ENCODE peak calls at places on chromosomes 1 and 21, in seven cellular contexts. D, R, X, I, B, S and C are unnamed samples.

GRCh38 chr1:110765640-110766335 is 91.0 kb upstream of the KCNA3 start:
- DNase-seq in D (peak), R (peak), X (peak), I (peak), B (peak), S (peak), C (peak)

GRCh38 chr1:93001893-93002292 is 40.6 kb upstream of the DIPK1A start:
- DNase-seq in D (no peak), R (no peak), X (no peak), I (no peak), B (no peak), S (no peak), C (no peak)

GRCh38 chr1:151501474-151501873 is 9.7 kb upstream of the CGN start:
- DNase-seq in D (no peak), R (no peak), X (no peak), I (no peak), B (no peak), S (no peak), C (no peak)

GRCh38 chr21:44972301-44972814 is 32.5 kb downstream of the SLX9 start:
- DNase-seq in D (no peak), R (no peak), X (no peak), I (no peak), B (no peak), S (no peak), C (no peak)

GRCh38 chr1:183841950-183842816 is 37.3 kb downstream of the RGL1 start:
- DNase-seq in D (peak), R (no peak), X (peak), I (no peak), B (peak), S (peak), C (peak)

GRCh38 chr1:211118407-211119102 is 15.4 kb downstream of the KCNH1 start:
- DNase-seq in D (no peak), R (no peak), X (peak), I (no peak), B (peak), S (no peak), C (no peak)

GRCh38 chr21:41961282-41961701 is 7.5 kb upstream of the C2CD2 start:
- DNase-seq in D (no peak), R (no peak), X (no peak), I (no peak), B (peak), S (peak), C (no peak)

GRCh38 chr1:200907611-200908097 is 13.0 kb downstream of the INAVA start:
- DNase-seq in D (no peak), R (no peak), X (no peak), I (no peak), B (peak), S (no peak), C (peak)

GRCh38 chr1:214314178-214314843 is 33.4 kb downstream of the SMYD2 start:
- DNase-seq in D (no peak), R (no peak), X (no peak), I (no peak), B (no peak), S (no peak), C (no peak)

GRCh38 chr1:213277036-213277435 is 226.0 kb downstream of the RPS6KC1 start:
- DNase-seq in D (no peak), R (no peak), X (no peak), I (no peak), B (peak), S (peak), C (no peak)

GRCh38 chr21:36965720-36966065 is 776 bp downstream of the HLCS start:
- DNase-seq in D (no peak), R (no peak), X (no peak), I (no peak), B (no peak), S (no peak), C (no peak)

GRCh38 chr1:154968731-154969130 is 1.8 kb downstream of the SHC1 start:
- DNase-seq in D (no peak), R (no peak), X (no peak), I (no peak), B (no peak), S (no peak), C (no peak)

GRCh38 chr1:184283999-184284398 is 102.8 kb upstream of the C1orf21 start:
- DNase-seq in D (peak), R (no peak), X (peak), I (no peak), B (peak), S (no peak), C (no peak)

GRCh38 chr1:206469411-206469932 is 804 bp upstream of the IKBKE start:
- DNase-seq in D (no peak), R (no peak), X (no peak), I (no peak), B (no peak), S (no peak), C (peak)

GRCh38 chr1:149979245-149979971 is 31.1 kb downstream of the OTUD7B start:
- DNase-seq in D (no peak), R (no peak), X (no peak), I (no peak), B (no peak), S (no peak), C (no peak)

GRCh38 chr1:17671314-17671705 is 83.8 kb upstream of the ACTL8 start:
- DNase-seq in D (no peak), R (no peak), X (no peak), I (no peak), B (no peak), S (no peak), C (no peak)

GRCh38 chr1:230130172-230130944 is 63.3 kb downstream of the GALNT2 start:
- DNase-seq in D (no peak), R (no peak), X (no peak), I (no peak), B (no peak), S (no peak), C (no peak)

DNA sequence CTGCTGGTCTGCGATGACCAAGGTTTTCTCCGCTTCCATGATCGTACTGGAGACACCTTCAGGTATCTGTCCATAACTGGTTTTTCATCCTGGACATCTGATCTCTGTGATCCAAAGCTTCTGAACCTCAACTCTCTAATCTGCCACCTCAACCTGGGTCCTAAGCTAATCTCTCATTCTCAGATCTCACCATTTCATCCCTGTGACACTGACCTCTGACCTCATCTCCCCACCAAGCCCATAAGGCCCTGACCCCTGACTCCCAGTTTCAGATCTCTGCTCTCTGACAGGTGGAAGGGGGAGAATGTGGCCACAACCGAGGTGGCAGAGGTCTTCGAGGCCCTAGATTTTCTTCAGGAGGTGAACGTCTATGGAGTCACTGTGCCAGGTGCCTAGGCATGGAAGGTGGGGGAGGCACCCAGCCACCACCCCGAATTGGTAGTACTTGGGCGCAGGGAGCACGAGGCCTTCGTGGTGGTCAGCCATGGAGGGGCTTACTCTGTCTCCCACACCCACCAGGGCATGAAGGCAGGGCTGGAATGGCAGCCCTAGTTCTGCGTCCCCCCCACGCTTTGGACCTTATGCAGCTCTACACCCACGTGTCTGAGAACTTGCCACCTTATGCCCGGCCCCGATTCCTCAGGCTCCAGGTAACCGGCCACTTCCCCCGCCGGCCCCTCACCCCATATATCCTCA is 3.8 kb downstream of the SLC27A3 start:
- DNase-seq in D (no peak), R (no peak), X (no peak), I (no peak), B (no peak), S (no peak), C (no peak)
- TF ChIP-seq CTCF in D (no peak), R (no peak), X (no peak), I (no peak), B (no peak), S (no peak), C (no peak)

GRCh38 chr1:180633092-180634045 is 1.5 kb downstream of the XPR1 start:
- DNase-seq in D (no peak), R (no peak), X (peak), I (no peak), B (peak), S (peak), C (no peak)

GRCh38 chr1:180639871-180640270 is 8.0 kb downstream of the XPR1 start:
- DNase-seq in D (no peak), R (no peak), X (no peak), I (no peak), B (no peak), S (no peak), C (no peak)

GRCh38 chr1:180632326-180633088 is 685 bp downstream of the XPR1 start:
- DNase-seq in D (no peak), R (no peak), X (no peak), I (peak), B (no peak), S (peak), C (peak)

GRCh38 chr1:180631766-180632325 is at the start of gene XPR1:
- DNase-seq in D (peak), R (peak), X (peak), I (peak), B (peak), S (peak), C (peak)

DNA sequence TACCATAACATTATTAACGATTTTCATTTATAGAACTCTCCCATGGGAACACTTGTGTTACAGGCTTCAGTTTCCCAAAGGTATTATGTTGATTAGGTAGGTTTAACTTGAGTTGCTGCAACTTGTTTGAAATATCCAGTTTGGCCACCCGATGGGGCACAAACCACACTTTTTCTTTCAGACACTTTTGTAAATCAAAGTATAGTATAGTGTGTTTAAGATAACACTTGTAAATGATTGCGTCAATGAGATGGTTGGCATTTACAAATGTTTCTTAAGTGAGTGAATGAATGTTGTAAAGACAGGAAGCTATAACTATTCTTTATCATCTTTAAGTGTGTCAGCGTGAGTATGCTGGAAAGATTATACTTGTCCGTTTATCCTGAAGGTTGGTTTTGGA is 4.3 kb downstream of the XPR1 start:
- DNase-seq in D (no peak), R (no peak), X (no peak), I (no peak), B (peak), S (peak), C (no peak)
- TF ChIP-seq CTCF in D (no peak), R (peak), X (no peak), I (no peak), B (no peak), S (no peak), C (peak)

DNA sequence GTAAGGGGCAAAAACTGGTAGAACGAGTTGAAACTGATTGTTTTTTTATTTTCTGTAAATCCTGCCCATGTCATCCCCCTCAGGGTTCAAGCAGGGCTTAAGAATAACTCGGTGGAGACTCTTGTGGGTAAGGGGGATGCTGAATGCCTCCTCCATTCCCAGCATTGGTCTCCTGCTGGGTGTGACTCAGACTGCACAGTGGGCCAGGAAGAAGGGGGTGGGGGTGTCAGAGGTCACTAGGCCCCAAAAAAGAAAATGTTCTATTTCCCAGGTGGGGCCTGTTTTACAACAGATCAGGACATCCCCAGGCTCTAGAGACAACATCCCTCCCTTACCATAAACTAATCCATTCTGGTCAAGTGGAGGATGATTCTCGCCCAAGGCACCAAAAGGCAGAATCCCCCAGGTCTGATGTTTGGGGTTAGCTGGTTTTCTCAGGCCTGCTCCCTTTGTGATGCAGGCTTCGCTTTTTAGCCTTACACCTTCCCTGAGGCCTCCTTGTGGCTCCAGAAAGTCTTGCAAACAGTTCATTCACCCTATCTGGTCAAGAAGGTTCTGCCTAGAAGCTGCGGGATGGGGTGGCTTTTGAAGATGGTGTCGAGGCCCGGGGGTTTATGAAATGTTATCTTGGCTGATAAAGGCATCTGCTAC is 10.7 kb upstream of the GRHL3 start:
- DNase-seq in D (no peak), R (no peak), X (no peak), I (no peak), B (peak), S (no peak), C (no peak)
- TF ChIP-seq CTCF in D (no peak), R (peak), X (peak), I (no peak), B (peak), S (no peak), C (peak)

DNA sequence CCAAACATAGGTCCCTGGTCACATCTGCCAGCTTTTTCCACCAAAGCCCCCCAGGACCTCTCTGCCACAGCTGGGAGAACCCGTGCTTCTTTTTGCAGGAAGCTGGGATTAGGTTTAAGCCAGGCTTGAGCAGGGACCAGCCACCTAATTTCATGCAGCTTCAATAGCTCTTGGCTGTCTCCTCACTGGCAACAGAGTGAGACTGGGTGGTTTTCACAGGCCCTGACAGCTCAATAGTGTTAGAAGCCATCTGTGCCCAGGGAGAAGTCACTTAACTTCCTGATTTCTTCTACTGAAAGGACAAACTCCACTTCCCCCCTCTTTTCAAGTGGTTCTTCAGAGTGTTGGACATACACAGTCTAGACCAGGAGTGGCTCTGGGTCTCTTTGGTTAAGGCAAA is 20.4 kb upstream of the SRSF4 start:
- DNase-seq in D (no peak), R (no peak), X (peak), I (no peak), B (no peak), S (no peak), C (no peak)
- TF ChIP-seq CTCF in D (no peak), R (no peak), X (no peak), I (no peak), B (no peak), S (no peak), C (no peak)